ENCODE peak calls at places on chromosomes 11 and 22, in seven cellular contexts. P, I, W, D, Q, F and V are unnamed samples.
A peak's percentile ranks its signal among the peaks of the same experiment; 100 is the strongest.

GRCh38 chr22:31616315-31616980 is 45.6 kb downstream of the PISD start:
- DNase-seq in Q (no peak), I (no peak), P (no peak), W (no peak), D (no peak), F (peak; percentile 77), V (no peak)

GRCh38 chr11:76419896-76420295 is 24.9 kb upstream of the EMSY start:
- DNase-seq in Q (no peak), P (no peak), F (no peak), W (no peak), I (no peak), D (peak; percentile 69), V (no peak)

GRCh38 chr11:124762077-124762623 is at the start of gene ESAM:
- DNase-seq in F (peak; percentile 90), P (no peak), W (no peak), I (no peak), D (peak; percentile 66), Q (no peak), V (no peak)

GRCh38 chr11:113375402-113375801 is 12.2 kb upstream of the ANKK1 start:
- DNase-seq in F (no peak), W (no peak), D (no peak), P (no peak), Q (no peak), I (no peak), V (no peak)

GRCh38 chr11:58334708-58335107 is 24.2 kb downstream of the OR5B17 start:
- DNase-seq in W (peak; percentile 21), Q (no peak), F (no peak), I (peak; percentile 76), D (no peak), P (no peak), V (no peak)

GRCh38 chr11:104462346-104462745 is 298.4 kb upstream of the PDGFD start:
- DNase-seq in P (no peak), F (no peak), W (no peak), I (peak; percentile 47), Q (no peak), D (no peak), V (no peak)

GRCh38 chr11:64121637-64122410 is 44.1 kb downstream of the MACROD1 start:
- DNase-seq in D (no peak), I (peak; percentile 64), F (no peak), Q (no peak), W (peak; percentile 68), P (no peak), V (no peak)

GRCh38 chr11:119210035-119210434 is 3.9 kb downstream of the CBL start:
- DNase-seq in P (no peak), D (no peak), Q (no peak), W (no peak), I (no peak), F (no peak), V (no peak)

DNA sequence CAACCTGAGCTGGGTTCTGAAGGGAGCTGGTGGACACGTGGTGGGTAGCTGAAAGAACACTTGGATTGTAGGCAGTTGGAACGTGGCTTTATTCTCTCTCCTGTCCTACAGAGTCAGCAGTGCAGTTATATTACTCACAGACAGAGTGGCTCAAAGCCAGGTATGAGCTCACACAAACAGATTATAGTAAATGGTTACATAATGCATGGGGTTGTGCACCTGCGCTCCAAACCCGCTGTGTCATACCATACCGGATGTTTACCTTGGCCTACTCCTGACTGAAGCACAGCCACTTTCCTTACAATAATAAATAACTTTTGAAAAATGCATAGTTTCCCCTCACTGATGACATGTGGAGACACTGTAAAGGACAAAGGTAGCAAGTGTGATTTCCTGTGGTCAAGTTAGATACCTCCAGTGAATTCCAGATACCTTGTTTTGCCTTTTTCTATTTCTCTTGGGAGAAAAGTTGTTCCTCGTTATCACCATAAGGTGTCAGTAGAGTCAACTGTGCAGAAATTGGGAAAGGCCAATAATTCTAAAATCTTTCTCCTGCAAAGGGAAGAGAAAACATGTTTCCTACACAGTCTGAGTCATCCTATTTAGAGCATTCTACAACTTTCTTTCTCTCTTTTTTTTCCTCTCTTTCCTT is 13.5 kb downstream of the MS4A6A start:
- DNase-seq in F (no peak), I (no peak), W (no peak), P (no peak), D (peak; percentile 68), Q (no peak), V (no peak)
- TF ChIP-seq CTCF in F (peak; percentile 53), I (no peak), W (no peak), P (peak; percentile 11), D (no peak), Q (no peak), V (peak; percentile 47)

DNA sequence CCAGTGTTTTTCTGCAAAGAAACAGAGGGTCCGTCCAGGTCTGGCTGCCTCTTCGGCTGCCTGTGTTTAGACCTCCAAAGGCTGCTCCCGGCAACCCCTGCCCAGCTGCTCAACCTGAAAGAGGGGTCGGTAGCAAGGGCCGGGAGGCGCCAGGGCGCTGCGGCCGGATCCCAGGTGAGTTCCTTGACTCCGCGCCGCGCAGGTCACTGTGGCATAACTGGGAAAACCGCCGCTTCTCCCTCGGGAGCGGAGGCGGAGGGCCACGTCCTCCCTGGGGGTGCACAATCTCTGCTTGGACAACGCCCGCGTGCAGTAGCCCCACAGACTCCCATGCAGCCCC is 1.0 kb upstream of the BRSK2 start:
- DNase-seq in I (no peak), F (no peak), P (no peak), D (peak; percentile 67), W (no peak), Q (no peak), V (no peak)
- H3K4me3 ChIP-seq in I (peak overlapping the region; percentile 64), F (peak overlapping the region; percentile 53), P (peak overlapping the region; percentile 51), D (peak overlapping the region; percentile 77), W (peak overlapping the region; percentile 66), Q (peak overlapping the region; percentile 44), V (no peak overlapping the region)

GRCh38 chr11:127789887-127790286 is 789.3 kb upstream of the KIRREL3 start:
- DNase-seq in P (no peak), F (no peak), W (no peak), D (peak; percentile 77), I (no peak), Q (no peak), V (no peak)
- TF ChIP-seq CTCF in P (no peak), F (no peak), W (peak; percentile 7), D (peak; percentile 69), I (no peak), Q (no peak), V (peak; percentile 23)

GRCh38 chr22:50171319-50171964 is 911 bp downstream of the PANX2 start:
- DNase-seq in Q (no peak), I (no peak), D (peak; percentile 18), F (no peak), W (no peak), P (no peak), V (no peak)

GRCh38 chr22:50167689-50168489 is 2.6 kb upstream of the PANX2 start:
- DNase-seq in W (no peak), I (no peak), P (peak; percentile 36), Q (no peak), D (no peak), F (no peak), V (no peak)

GRCh38 chr22:50170453-50171318 is at the start of gene PANX2:
- DNase-seq in D (peak; percentile 59), Q (no peak), I (no peak), P (no peak), W (no peak), F (no peak), V (no peak)

GRCh38 chr22:50169181-50169759 is 1.3 kb upstream of the PANX2 start:
- DNase-seq in I (no peak), F (no peak), P (peak; percentile 56), Q (no peak), W (no peak), D (peak; percentile 54), V (no peak)

GRCh38 chr22:50169774-50170341 is 673 bp upstream of the PANX2 start:
- DNase-seq in F (no peak), I (peak; percentile 20), W (no peak), D (peak; percentile 48), Q (no peak), P (peak; percentile 47), V (no peak)
- H3K4me3 ChIP-seq in F (peak overlapping the region; percentile 39), I (peak overlapping the region; percentile 57), W (peak overlapping the region; percentile 45), D (peak overlapping the region; percentile 50), Q (peak overlapping the region; percentile 72), P (peak overlapping the region; percentile 56), V (peak overlapping the region; percentile 24)

GRCh38 chr11:59818572-59818971 is 8.0 kb upstream of the MRPL16 start:
- DNase-seq in F (no peak), W (no peak), P (no peak), I (no peak), D (no peak), Q (no peak), V (no peak)

GRCh38 chr11:59822989-59823566 is 12.5 kb upstream of the MRPL16 start:
- DNase-seq in I (peak; percentile 70), P (no peak), F (no peak), W (no peak), D (peak; percentile 70), Q (no peak), V (peak; percentile 16)
- TF ChIP-seq CTCF in I (peak; percentile 69), P (peak; percentile 33), F (peak; percentile 61), W (peak; percentile 33), D (peak; percentile 70), Q (peak; percentile 30), V (peak; percentile 49)

DNA sequence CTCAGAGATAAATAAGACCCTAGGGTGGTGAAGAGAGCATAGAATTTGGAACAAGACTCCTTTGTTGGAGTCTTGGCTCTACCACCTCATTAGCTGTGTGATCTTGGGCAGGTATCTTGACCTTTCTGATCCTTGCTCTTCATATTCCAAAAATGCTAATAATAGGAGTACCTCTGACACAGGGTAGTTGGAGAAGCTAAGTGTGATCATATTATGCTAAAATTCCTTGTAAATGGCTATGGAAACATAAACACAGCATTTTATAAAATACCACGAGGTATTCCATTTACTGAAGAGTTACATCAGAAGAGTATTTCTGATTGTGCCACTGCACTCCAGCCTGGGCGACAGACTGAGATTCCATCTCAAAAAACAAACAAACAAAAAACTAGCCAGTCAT is 9.4 kb downstream of the PTPRJ start:
- DNase-seq in W (no peak), Q (no peak), I (no peak), P (no peak), F (no peak), D (no peak), V (no peak)
- H3K4me3 ChIP-seq in W (no peak overlapping the region), Q (no peak overlapping the region), I (no peak overlapping the region), P (no peak overlapping the region), F (no peak overlapping the region), D (no peak overlapping the region), V (no peak overlapping the region)

DNA sequence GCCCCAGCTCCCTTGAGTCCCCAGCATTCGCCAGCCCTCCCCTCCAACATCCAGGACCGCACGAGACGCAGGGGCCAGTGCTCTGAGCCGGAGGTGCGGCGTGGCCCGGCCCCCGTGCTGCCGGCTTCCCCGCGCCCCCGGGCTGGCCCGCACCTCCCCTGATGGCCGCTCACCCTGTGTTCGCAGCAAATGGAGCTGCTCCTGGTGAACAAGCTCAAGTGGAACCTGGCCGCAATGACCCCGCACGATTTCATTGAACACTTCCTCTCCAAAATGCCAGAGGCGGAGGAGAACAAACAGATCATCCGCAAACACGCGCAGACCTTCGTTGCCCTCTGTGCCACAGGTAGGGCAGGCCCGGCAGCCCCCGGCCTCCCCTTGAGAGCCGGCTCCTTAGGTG is 2.7 kb downstream of the CCND1 start:
- DNase-seq in P (no peak), D (no peak), W (no peak), F (no peak), I (no peak), Q (peak; percentile 79), V (no peak)
- TF ChIP-seq CTCF in P (no peak), D (no peak), W (no peak), F (no peak), I (no peak), Q (no peak), V (no peak)